ENCODE peak calls at places on chromosomes 2 and 18, in nine cellular contexts. M, U, N, D, O, W, R, F and I are unnamed samples.

GRCh38 chr2:179268277-179268935 is 3.8 kb upstream of the SESTD1 start:
- DNase-seq in O (peak; percentile 69), W (no peak), F (no peak), U (no peak), D (no peak), M (peak; percentile 60), N (no peak), R (no peak), I (no peak)

GRCh38 chr2:111679202-111679601 is 204.8 kb downstream of the ANAPC1 start:
- DNase-seq in R (no peak), U (no peak), N (no peak), M (no peak), O (no peak), F (no peak), W (no peak), D (no peak), I (no peak)

GRCh38 chr2:230312638-230313037 is 14.4 kb upstream of the SP140L start:
- DNase-seq in O (no peak), W (no peak), M (no peak), N (no peak), F (no peak), D (no peak), U (no peak), R (no peak), I (no peak)

GRCh38 chr2:105877945-105878344 is 133.2 kb downstream of the NCK2 start:
- DNase-seq in W (no peak), M (no peak), O (no peak), R (no peak), D (no peak), F (no peak), U (no peak), N (no peak), I (no peak)

GRCh38 chr2:122011493-122012270 is 256.2 kb downstream of the TSN start:
- DNase-seq in W (no peak), M (no peak), N (no peak), O (no peak), F (no peak), R (no peak), D (no peak), U (no peak), I (no peak)

GRCh38 chr18:80180778-80181564 is 66.3 kb downstream of the PARD6G start:
- DNase-seq in D (no peak), U (no peak), F (no peak), O (no peak), M (no peak), N (no peak), R (no peak), W (no peak), I (no peak)

GRCh38 chr2:70596293-70596692 is 42.7 kb upstream of the TGFA start:
- DNase-seq in U (no peak), R (no peak), M (peak; percentile 30), W (no peak), N (no peak), F (no peak), O (no peak), D (no peak), I (no peak)

GRCh38 chr18:49845629-49846252 is 32.4 kb upstream of the ACAA2 start:
- DNase-seq in U (no peak), D (no peak), O (no peak), R (no peak), M (no peak), F (no peak), N (no peak), W (peak; percentile 46), I (peak; percentile 77)

GRCh38 chr2:120867290-120868231 is 131.9 kb downstream of the GLI2 start:
- DNase-seq in N (peak; percentile 90), M (peak; percentile 49), R (peak; percentile 57), D (peak; percentile 85), O (peak; percentile 93), F (peak; percentile 74), W (peak; percentile 84), U (peak; percentile 78), I (no peak)

GRCh38 chr2:30765876-30766470 is 41.3 kb downstream of the CAPN13 start:
- DNase-seq in U (no peak), W (no peak), N (no peak), D (no peak), F (no peak), O (no peak), R (no peak), M (no peak), I (no peak)

GRCh38 chr2:221517362-221518121 is 54.6 kb downstream of the EPHA4 start:
- DNase-seq in O (no peak), W (no peak), N (no peak), M (peak; percentile 37), R (peak; percentile 64), F (no peak), U (no peak), D (no peak), I (peak; percentile 47)

GRCh38 chr2:5673861-5674240 is 18.3 kb upstream of the SOX11 start:
- DNase-seq in D (no peak), F (no peak), N (no peak), W (no peak), M (no peak), O (no peak), U (no peak), R (no peak), I (no peak)

GRCh38 chr2:102637358-102637757 is 18.0 kb downstream of the SLC9A2 start:
- DNase-seq in D (no peak), M (no peak), F (no peak), R (peak; percentile 73), O (no peak), W (no peak), U (no peak), N (no peak), I (no peak)

GRCh38 chr18:39647627-39648502 is 2082.3 kb upstream of the CELF4 start:
- DNase-seq in D (no peak), M (peak; percentile 1), F (no peak), O (no peak), R (no peak), N (no peak), W (no peak), U (no peak), I (no peak)

GRCh38 chr2:237665713-237666143 is 38.3 kb downstream of the LRRFIP1 start:
- DNase-seq in M (no peak), O (no peak), R (no peak), D (no peak), N (no peak), U (no peak), W (no peak), F (no peak), I (no peak)

GRCh38 chr2:32591669-32592463 is 36.0 kb upstream of the TTC27 start:
- DNase-seq in O (no peak), W (no peak), R (no peak), N (no peak), M (no peak), U (no peak), D (no peak), F (no peak), I (no peak)

GRCh38 chr18:25341861-25342260 is 10.1 kb downstream of the ZNF521 start:
- DNase-seq in D (no peak), M (no peak), O (no peak), N (no peak), R (no peak), W (no peak), F (no peak), U (no peak), I (no peak)

DNA sequence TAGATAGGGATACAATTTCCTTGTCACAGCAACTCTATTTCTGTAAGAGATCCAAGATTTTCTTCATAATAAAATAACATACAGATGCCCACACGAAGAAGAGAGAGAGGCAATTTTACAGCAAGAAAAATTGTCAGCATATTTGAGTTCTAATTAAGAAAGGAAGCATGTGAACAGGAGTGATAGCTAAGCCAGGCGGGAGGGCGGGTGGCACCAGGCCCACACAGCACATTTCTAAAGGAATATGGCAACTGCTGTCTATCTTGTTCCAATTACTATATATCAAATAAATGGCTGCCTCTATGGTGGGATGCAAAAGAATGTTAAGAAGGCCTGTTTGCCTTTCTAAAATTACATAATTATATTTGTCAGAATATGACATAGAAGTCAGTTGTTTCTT is 248.3 kb upstream of the DOK6 start:
- DNase-seq in F (no peak), W (no peak), D (no peak), U (no peak), O (no peak), M (no peak), N (no peak), R (no peak), I (no peak)
- TF ChIP-seq EP300 in F (no peak), W (no peak), D (no peak), U (no peak), O (no peak), M (no peak), N (no peak), R (no peak), I (no peak)

DNA sequence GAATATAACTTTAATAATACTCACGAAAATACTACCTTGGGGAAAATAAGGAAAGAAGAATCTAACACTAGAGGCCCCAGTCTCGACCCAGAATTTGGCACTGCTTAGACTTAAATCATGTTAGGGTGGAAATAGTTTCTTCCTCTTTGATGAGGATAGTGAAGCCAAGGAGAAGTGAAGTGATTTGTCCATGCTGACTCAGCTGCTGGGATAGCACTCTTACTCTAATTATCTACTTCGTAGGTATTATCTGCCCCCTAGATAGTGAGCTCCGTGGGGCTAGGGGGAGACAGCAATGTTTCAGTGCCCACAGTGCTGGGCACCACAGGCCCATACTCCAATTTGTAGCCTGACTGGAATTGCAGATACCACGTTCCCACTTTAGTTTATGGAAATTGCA is 2.6 kb downstream of the KCTD1 start:
- DNase-seq in D (no peak), W (no peak), R (no peak), O (no peak), F (no peak), U (no peak), M (peak; percentile 11), N (no peak), I (no peak)
- H3K4me3 ChIP-seq in D (no peak overlapping the region), W (peak overlapping the region; percentile 33), R (no peak overlapping the region), O (no peak overlapping the region), F (no peak overlapping the region), U (peak overlapping the region; percentile 17), M (peak overlapping the region; percentile 91), N (no peak overlapping the region), I (peak overlapping the region; percentile 71)

GRCh38 chr18:42525905-42526304 is 570.9 kb downstream of the PIK3C3 start:
- DNase-seq in R (peak; percentile 11), W (no peak), D (no peak), O (no peak), N (no peak), F (no peak), M (no peak), U (no peak), I (no peak)
- TF ChIP-seq EP300 in R (no peak), W (no peak), D (no peak), O (no peak), N (no peak), F (no peak), M (no peak), U (no peak), I (no peak)

DNA sequence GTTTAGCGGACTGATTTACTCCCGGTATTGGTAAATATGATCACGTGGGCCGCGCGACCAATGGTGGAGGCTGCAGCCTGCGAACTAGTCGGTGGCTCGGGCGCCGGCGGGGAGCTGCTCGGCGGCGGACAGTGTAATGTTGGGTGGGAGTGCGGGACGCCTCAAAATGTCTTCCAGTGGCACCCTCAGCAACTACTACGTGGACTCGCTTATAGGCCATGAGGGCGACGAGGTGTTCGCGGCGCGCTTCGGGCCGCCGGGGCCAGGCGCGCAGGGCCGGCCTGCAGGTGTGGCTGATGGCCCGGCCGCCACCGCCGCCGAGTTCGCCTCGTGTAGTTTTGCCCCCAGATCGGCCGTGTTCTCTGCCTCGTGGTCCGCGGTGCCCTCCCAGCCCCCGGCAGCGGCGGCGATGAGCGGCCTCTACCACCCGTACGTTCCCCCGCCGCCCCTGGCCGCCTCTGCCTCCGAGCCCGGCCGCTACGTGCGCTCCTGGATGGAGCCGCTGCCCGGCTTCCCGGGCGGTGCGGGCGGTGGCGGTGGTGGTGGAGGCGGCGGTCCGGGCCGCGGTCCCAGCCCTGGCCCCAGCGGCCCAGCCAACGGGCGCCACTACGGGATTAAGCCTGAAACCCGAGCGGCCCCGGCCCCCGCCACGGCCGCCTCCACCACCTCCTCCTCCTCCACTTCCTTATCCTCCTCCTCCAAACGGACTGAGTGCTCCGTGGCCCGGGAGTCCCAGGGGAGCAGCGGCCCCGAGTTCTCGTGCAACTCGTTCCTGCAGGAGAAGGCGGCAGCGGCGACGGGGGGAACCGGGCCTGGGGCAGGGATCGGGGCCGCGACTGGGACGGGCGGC is at the start of gene HOXD9:
- DNase-seq in R (peak; percentile 74), W (peak; percentile 93), N (peak; percentile 83), O (peak; percentile 87), F (peak; percentile 51), U (peak; percentile 75), D (peak; percentile 88), M (no peak), I (no peak)
- H3K4me3 ChIP-seq in R (peak within 1 kb of the TSS; percentile 72), W (peak within 1 kb of the TSS; percentile 78), N (peak within 1 kb of the TSS; percentile 37), O (peak within 1 kb of the TSS; percentile 26), F (peak within 1 kb of the TSS; percentile 42), U (peak within 1 kb of the TSS; percentile 26), D (peak within 1 kb of the TSS; percentile 76), M (no peak within 1 kb of the TSS), I (peak within 1 kb of the TSS; percentile 51)